ENCODE peak calls at places on chromosomes 5 and 9, in eight cellular contexts. C is endothelial cell of umbilical vein, Z is erythroblast, Q is tibial nerve, E is heart left ventricle, B is A549, L is transverse colon, S is IMR-90. G is an unnamed sample.

GRCh38 chr5:127930311-127930710 is 153.3 kb upstream of the SLC12A2 start:
- DNase-seq in B (peak), Q (no peak), L (no peak), S (peak), Z (no peak), E (no peak), C (peak), G (no peak)

GRCh38 chr5:124154714-124155113 is 591.7 kb downstream of the ZNF608 start:
- DNase-seq in C (no peak), B (no peak), S (no peak), Q (no peak), E (no peak), Z (no peak), L (no peak), G (no peak)

GRCh38 chr9:37340961-37341360 is 81.5 kb upstream of the GRHPR start:
- DNase-seq in Z (no peak), L (no peak), Q (no peak), C (peak), S (no peak), E (no peak), B (no peak), G (no peak)

GRCh38 chr5:104815212-104815611 is 1252.6 kb upstream of the NUDT12 start:
- DNase-seq in Z (no peak), S (no peak), B (no peak), E (no peak), C (no peak), L (no peak), Q (no peak), G (no peak)

GRCh38 chr9:134386951-134387831 is 60.9 kb downstream of the RXRA start:
- DNase-seq in C (no peak), S (peak), B (no peak), Q (no peak), L (peak), E (no peak), Z (no peak), G (no peak)

GRCh38 chr5:5699062-5699461 is 276.6 kb downstream of the ICE1 start:
- DNase-seq in Q (no peak), S (no peak), L (no peak), B (no peak), Z (peak), C (no peak), E (no peak), G (no peak)

GRCh38 chr5:82396871-82397514 is 118.8 kb upstream of the RPS23 start:
- DNase-seq in Q (peak), L (peak), C (peak), E (peak), S (peak), B (peak), Z (no peak), G (peak)

GRCh38 chr9:19431361-19432171 is 22.8 kb downstream of the ACER2 start:
- DNase-seq in E (peak), C (peak), Q (peak), B (no peak), S (no peak), L (no peak), Z (no peak), G (peak)

GRCh38 chr5:74665246-74665645 is 19.8 kb upstream of the HEXB start:
- DNase-seq in S (no peak), C (no peak), B (no peak), Z (no peak), Q (no peak), E (no peak), L (no peak), G (no peak)

GRCh38 chr5:175638305-175638704 is 19.6 kb upstream of the HRH2 start:
- DNase-seq in E (no peak), C (no peak), B (no peak), Z (no peak), L (no peak), Q (no peak), S (no peak), G (no peak)

GRCh38 chr9:136311433-136312375 is 7.8 kb upstream of the CCDC187 start:
- DNase-seq in E (no peak), S (no peak), L (peak), Z (no peak), B (peak), C (no peak), Q (no peak), G (no peak)

GRCh38 chr5:149371296-149371962 is 7.7 kb downstream of the IL17B start:
- DNase-seq in Z (peak), B (peak), L (peak), S (peak), E (peak), Q (peak), C (peak), G (peak)

GRCh38 chr9:86766912-86767311 is 180.4 kb downstream of the GAS1 start:
- DNase-seq in C (no peak), Q (no peak), E (no peak), B (no peak), Z (no peak), S (peak), L (peak), G (peak)

GRCh38 chr5:151612689-151613427 is 21.7 kb upstream of the FAT2 start:
- DNase-seq in C (no peak), B (peak), Z (no peak), S (peak), E (no peak), L (no peak), Q (no peak), G (no peak)

GRCh38 chr5:179865471-179866240 is 7.0 kb upstream of the MRNIP start:
- DNase-seq in E (no peak), Z (no peak), L (no peak), S (no peak), Q (no peak), C (no peak), B (no peak), G (no peak)

GRCh38 chr5:67206381-67207328 is 10.1 kb upstream of the CD180 start:
- DNase-seq in E (no peak), S (peak), Q (no peak), C (peak), L (peak), B (peak), Z (peak), G (no peak)

GRCh38 chr9:16032799-16033198 is 480.0 kb downstream of the CCDC171 start:
- DNase-seq in Z (no peak), E (no peak), C (no peak), S (peak), Q (no peak), L (no peak), B (peak), G (no peak)

GRCh38 chr9:35643046-35643445 is 7.7 kb downstream of the SIT1 start:
- DNase-seq in L (no peak), Z (no peak), S (no peak), E (no peak), Q (no peak), C (no peak), B (no peak), G (no peak)

GRCh38 chr9:81396528-81396927 is 292.8 kb downstream of the TLE1 start:
- DNase-seq in Z (no peak), E (no peak), B (no peak), S (no peak), L (no peak), C (no peak), Q (no peak), G (no peak)

DNA sequence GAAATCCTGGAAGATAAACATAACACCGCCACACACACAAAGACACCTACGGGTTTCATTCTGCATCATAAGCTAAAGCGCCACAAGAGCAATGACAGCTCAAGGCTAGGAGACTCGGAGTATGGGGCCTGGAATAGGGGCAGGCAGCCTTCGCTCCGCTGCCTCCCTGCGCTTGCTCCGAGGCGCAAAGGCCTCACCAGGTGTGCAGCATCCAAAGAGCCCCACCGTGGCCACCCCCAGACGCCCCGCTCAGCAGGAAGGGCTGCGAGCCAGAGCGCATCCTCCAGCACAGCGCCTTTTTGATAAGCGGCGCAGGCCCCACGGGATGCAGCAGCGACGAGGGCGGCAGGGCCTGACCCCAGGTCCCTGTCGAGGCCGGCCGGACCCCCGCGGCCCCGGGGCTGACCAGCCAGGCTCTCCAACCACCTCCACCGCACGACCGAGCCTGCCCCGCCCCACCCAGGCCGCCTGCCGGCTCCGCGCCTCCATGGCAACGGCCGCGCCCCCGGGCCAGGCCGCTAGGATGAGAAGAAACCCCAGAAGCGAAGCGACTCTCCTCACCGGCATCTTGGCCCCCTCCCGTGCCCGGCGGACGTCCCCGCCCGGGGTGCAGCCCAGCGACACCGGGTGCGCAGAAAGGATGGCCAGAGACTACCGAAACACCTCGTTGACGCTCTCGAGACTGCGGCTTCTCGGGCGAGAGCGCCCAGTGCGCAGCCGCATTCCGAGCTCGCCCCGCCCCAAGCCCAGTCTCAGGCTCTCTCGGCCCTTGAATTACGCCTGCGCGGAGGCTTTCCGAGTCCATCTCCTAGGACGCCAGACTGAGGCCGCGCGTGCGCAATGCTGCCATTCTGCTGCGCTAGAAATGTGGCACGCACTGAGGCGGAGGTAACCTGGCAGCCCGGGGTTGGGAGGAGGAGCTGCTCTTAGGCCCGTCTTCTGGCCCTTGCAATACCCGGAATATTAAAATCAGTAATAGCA is at the start of gene KIF3A:
- DNase-seq in L (peak), Z (peak), E (peak), C (peak), B (peak), Q (peak), S (peak), G (peak)
- TF ChIP-seq POLR2A in L (peak), Z (no peak), E (peak), C (peak), B (peak), Q (no peak), S (no peak), G (peak)

DNA sequence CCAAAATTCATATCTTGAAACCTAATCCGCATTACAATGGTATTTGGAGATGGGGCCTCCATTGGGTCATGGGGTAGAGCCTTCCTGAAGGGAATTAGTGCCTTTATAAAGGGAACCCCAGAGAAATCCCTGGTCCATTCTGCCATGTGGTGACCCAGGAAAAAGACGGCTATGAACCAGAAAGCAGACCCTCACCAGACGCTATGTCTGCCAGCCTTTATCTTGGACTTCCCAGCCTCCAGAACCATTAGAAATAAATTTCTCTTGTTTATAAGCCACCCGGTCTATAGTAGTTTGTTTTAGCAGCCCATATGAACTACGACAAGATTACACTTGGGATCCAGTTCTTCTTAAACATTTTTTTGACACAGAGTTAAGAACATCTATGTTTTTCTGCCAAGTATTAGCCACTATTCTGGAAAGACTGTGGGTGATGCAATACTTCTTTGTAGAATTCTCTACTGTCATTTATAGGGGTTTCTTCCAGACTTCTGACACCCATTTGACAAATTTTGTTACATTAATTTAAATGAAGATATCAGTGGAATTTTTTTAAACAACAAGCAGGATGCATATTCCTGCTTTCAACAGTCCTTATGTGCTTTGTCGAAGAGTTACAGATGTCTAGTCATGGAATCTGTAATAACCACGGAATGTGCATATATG is 572.4 kb downstream of the NR2F1-AS1 start:
- DNase-seq in Q (no peak), E (no peak), L (no peak), C (no peak), S (no peak), B (no peak), Z (no peak), G (no peak)
- TF ChIP-seq POLR2A in Q (no peak), E (no peak), L (no peak), C (no peak), S (no peak), B (no peak), Z (no peak), G (no peak)

DNA sequence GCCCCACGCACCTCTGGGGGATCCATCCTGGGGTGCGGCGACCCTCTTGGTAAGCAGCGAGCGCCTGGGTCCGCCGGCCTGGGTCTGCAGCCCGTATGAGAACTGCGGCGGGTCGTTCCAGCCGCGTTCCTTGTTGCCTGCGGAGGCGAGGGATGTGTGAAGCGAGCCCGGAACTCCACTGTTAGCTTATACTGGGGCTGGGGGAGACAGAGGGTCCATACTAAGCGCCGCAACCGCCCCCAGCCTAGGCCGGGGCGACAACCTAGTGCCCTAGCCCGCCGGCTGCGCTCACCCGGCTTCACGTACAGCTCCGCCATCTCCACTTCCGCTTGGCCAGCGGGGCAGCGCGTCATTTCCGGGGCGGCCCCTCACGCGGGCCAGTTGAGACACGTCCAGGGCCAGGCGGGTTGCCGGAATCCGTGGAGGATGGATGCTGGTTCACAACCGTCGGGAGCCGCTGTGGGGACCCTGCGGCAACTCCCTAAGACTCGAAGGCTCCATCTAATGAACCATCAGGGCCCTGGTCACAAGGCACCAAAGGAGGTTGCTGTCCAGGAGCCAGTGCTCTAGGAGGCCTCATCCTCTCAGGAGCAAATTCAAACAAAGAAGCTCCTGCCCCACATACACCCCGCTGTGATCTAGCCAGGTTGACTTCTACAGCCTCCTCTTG is at the start of gene SRA1:
- DNase-seq in Q (peak), S (peak), B (peak), L (peak), Z (peak), E (peak), C (peak), G (peak)
- TF ChIP-seq POLR2A in Q (peak), S (peak), B (peak), L (peak), Z (peak), E (peak), C (peak), G (peak)

GRCh38 chr5:137264041-137264440 is 235.1 kb downstream of the SPOCK1 start:
- DNase-seq in B (no peak), Q (no peak), Z (no peak), L (no peak), C (no peak), E (no peak), S (no peak), G (no peak)
- TF ChIP-seq POLR2A in B (no peak), Q (no peak), Z (no peak), L (no peak), C (no peak), E (no peak), S (no peak), G (no peak)

GRCh38 chr5:23303836-23304235 is 203.6 kb upstream of the PRDM9 start:
- DNase-seq in S (no peak), C (no peak), E (no peak), L (no peak), Q (no peak), Z (no peak), B (no peak), G (no peak)
- TF ChIP-seq POLR2A in S (no peak), C (no peak), E (no peak), L (no peak), Q (no peak), Z (no peak), B (no peak), G (no peak)

DNA sequence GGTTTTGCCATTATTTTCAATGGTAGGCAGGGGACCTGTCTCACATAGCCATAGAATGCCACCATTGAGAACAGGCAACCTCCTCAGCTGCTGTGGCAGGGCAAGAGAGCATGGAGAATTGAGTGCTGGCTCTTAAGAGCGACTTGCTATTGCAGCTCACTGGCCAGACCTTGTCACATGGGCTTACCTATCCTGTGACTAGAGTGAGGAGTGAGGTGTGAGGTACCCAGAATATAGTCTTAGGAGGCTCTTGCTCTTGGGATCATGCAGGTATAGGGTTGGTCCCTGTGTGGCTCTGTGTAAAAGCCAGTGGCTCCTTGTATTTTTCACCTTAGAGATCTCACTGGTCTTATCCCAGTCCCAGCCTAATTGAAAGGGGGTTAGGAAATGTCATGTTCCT is 39.8 kb upstream of the NR3C1 start:
- DNase-seq in B (no peak), Q (no peak), C (no peak), L (no peak), Z (no peak), S (no peak), E (no peak), G (no peak)
- TF ChIP-seq POLR2A in B (no peak), Q (no peak), C (no peak), L (no peak), Z (no peak), S (no peak), E (no peak), G (no peak)